ENCODE peak calls at places on chromosome X, in four cellular contexts. G is tibial nerve, T is H1, H is mammary epithelial cell. E is an unnamed sample.

GRCh38 chrX:104137496-104137895 is 19.3 kb downstream of the SLC25A53 start:
- DNase-seq in H (no peak), T (no peak), G (no peak), E (no peak)

GRCh38 chrX:108699368-108699767 is 37.0 kb downstream of the IRS4 start:
- DNase-seq in H (peak; percentile 19), T (no peak), G (no peak), E (no peak)

GRCh38 chrX:78522601-78523000 is 136.5 kb downstream of the RTL3 start:
- DNase-seq in G (no peak), H (peak; percentile 6), T (no peak), E (no peak)

GRCh38 chrX:27599928-27600327 is 9.8 kb downstream of the DCAF8L2 start:
- DNase-seq in T (no peak), H (peak; percentile 59), G (no peak), E (no peak)

GRCh38 chrX:70478521-70478920 is 33.9 kb downstream of the DLG3 start:
- DNase-seq in T (no peak), H (no peak), G (no peak), E (no peak)

GRCh38 chrX:115054876-115055275 is 37.5 kb upstream of the IL13RA2 start:
- DNase-seq in H (peak; percentile 44), G (no peak), T (no peak), E (no peak)

GRCh38 chrX:39162322-39162721 is 361.1 kb downstream of the MID1IP1 start:
- DNase-seq in H (no peak), G (no peak), T (no peak), E (no peak)

GRCh38 chrX:7170903-7171302 is 22.9 kb upstream of the PUDP start:
- DNase-seq in G (no peak), T (no peak), H (no peak), E (no peak)

GRCh38 chrX:9164535-9165425 is 130.9 kb upstream of the FAM9B start:
- DNase-seq in T (no peak), H (peak; percentile 4), G (no peak), E (no peak)

GRCh38 chrX:9464435-9465371 is at the start of gene TBL1X:
- DNase-seq in H (no peak), G (peak; percentile 8), T (no peak), E (no peak)

GRCh38 chrX:104098151-104098808 is 14.0 kb upstream of the ZCCHC18 start:
- DNase-seq in G (peak; percentile 20), T (no peak), H (peak; percentile 73), E (no peak)

GRCh38 chrX:39406799-39407198 is 605.5 kb downstream of the MID1IP1 start:
- DNase-seq in G (no peak), H (no peak), T (no peak), E (no peak)

DNA sequence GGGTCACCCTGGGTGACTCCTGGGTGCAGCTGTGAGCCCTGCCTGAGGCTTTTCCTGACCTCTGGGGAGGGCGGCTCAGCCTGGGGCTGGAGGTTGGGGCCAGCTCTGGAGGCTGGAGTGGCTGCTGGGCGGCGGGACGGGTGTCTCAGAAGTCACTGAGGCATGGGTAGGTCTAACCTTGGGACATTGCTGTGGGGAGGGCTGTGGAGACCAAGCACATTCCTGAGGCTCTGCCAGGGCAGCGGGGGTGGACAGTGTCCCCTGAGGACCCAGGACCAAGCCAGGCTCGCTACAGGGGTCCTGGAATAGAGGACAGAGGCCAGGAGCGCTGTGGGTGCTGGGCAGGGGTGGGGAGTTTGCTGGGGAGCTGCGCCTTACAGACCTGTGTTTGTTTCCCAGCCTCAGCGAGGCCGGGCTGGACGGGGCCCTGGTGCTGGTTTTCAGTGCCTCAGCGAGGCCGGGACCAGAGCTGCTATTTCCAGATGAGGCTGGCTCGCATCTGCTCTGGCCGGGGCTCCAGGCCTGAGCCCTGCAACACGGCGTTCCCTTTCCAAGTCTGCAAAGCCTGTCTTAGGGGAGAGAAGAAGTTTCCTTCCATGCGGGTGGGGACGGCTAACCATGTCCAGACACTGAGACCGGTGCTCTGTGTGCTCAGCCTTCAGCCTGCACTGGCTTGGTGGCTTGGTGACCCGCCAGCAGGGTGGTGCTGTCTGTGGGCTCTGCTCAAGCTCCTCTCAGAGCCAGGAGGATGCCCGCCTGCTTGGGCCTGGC is 3.0 kb upstream of the SLC25A6 start:
- DNase-seq in G (no peak), T (no peak), H (no peak), E (peak; percentile 67)
- H3K4me3 ChIP-seq in G (no peak overlapping the region), T (no peak overlapping the region), H (no peak overlapping the region), E (no peak overlapping the region)

DNA sequence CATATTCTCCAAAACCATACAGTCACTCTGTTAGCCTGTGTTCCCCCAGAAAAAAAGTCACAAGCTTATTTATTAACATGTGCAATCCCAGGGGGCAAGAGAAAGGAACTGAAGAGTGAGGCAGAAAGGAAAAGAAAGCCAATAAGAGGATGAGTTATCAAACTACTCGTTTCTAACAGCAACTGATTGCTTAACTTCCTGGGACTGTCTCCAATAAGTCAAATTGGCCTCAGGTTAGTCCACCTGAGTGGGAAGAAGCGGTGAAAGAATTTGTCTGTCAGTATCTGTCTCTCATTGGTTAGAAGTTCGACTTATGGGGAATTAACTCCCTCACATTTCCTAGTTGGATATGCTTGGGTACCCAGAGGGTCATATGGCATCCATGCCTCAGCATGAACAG is 14.1 kb downstream of the F9 start:
- DNase-seq in H (no peak), G (no peak), T (no peak), E (no peak)
- H3K4me1 ChIP-seq in H (no peaks in the 10 kb centered on the region), G (no peaks in the 10 kb centered on the region), T (no peaks in the 10 kb centered on the region), E (no peaks in the 10 kb centered on the region)

GRCh38 chrX:56782791-56783449 is 53.9 kb downstream of the NBDY start:
- DNase-seq in G (no peak), H (no peak), T (no peak), E (no peak)
- H3K4me3 ChIP-seq in G (no peak overlapping the region), H (peak overlapping the region; percentile 19), T (no peak overlapping the region), E (no peak overlapping the region)

GRCh38 chrX:107465932-107466620 is 16.6 kb downstream of the FRMPD3 start:
- DNase-seq in G (no peak), T (no peak), H (no peak), E (no peak)
- H3K4me1 ChIP-seq in G (no peaks in the 10 kb centered on the region), T (peaks cover 2% of the 10 kb centered on the region), H (no peaks in the 10 kb centered on the region), E (no peaks in the 10 kb centered on the region)

GRCh38 chrX:131711478-131711867 is 167.6 kb downstream of the OR13H1 start:
- DNase-seq in H (no peak), T (no peak), G (no peak), E (no peak)
- H3K4me3 ChIP-seq in H (no peak overlapping the region), T (no peak overlapping the region), G (no peak overlapping the region), E (no peak overlapping the region)

E was measured in RWPE2.